ENCODE peak calls at places on chromosomes 5 and 9, in eight cellular contexts. A is GM23248, J is K562, V is PC-3, Y is OCI-LY7, K is neural progenitor cell, Z is astrocyte, T is HCT116. O is an unnamed sample. For H3K79me2, the result is how much of the 10 kb centered on the place peaks cover.

GRCh38 chr5:116291271-116291670 is 206.4 kb downstream of the COMMD10 start:
- DNase-seq in A (no peak), J (no peak), V (no peak), Y (no peak), K (no peak), Z (peak), T (no peak), O (no peak)

GRCh38 chr9:72497476-72498065 is 23.8 kb upstream of the TMC1 start:
- DNase-seq in A (no peak), J (no peak), V (no peak), Y (no peak), K (no peak), Z (no peak), T (no peak), O (no peak)

GRCh38 chr5:14816374-14816998 is 55.1 kb downstream of the ANKH start:
- DNase-seq in A (peak), J (no peak), V (peak), Y (no peak), K (no peak), Z (no peak), T (no peak), O (no peak)

GRCh38 chr9:13351768-13352386 is 72.4 kb upstream of the MPDZ start:
- DNase-seq in A (peak), J (peak), V (peak), Y (peak), K (peak), Z (peak), T (peak), O (no peak)

GRCh38 chr5:88355490-88356050 is 86.9 kb upstream of the TMEM161B start:
- DNase-seq in A (no peak), J (no peak), V (no peak), Y (no peak), K (no peak), Z (no peak), T (no peak), O (no peak)

GRCh38 chr5:41009228-41009627 is 61.9 kb downstream of the MROH2B start:
- DNase-seq in A (peak), J (no peak), V (peak), Y (no peak), K (no peak), Z (no peak), T (peak), O (no peak)

GRCh38 chr9:136901516-136902258 is 15.4 kb downstream of the TRAF2 start:
- DNase-seq in A (peak), J (no peak), V (peak), Y (no peak), K (no peak), Z (peak), T (peak), O (peak)

GRCh38 chr5:80191991-80192398 is 63.9 kb downstream of the SERINC5 start:
- DNase-seq in A (peak), J (peak), V (no peak), Y (peak), K (peak), Z (no peak), T (no peak), O (no peak)

GRCh38 chr9:131078427-131079366 is 17.6 kb upstream of the AIF1L start:
- DNase-seq in A (no peak), J (no peak), V (no peak), Y (no peak), K (no peak), Z (no peak), T (no peak), O (no peak)

GRCh38 chr9:124940521-124940893 is 376 bp downstream of the GOLGA1 start:
- DNase-seq in A (no peak), J (no peak), V (peak), Y (peak), K (no peak), Z (no peak), T (no peak), O (no peak)

GRCh38 chr5:155091063-155091648 is 77.6 kb downstream of the KIF4B start:
- DNase-seq in A (no peak), J (no peak), V (no peak), Y (no peak), K (no peak), Z (peak), T (no peak), O (no peak)

GRCh38 chr5:96943829-96944228 is 7.9 kb downstream of the LNPEP start:
- DNase-seq in A (peak), J (no peak), V (no peak), Y (no peak), K (no peak), Z (no peak), T (no peak), O (no peak)

GRCh38 chr5:133222979-133223378 is 171.2 kb downstream of the HSPA4 start:
- DNase-seq in A (no peak), J (no peak), V (no peak), Y (no peak), K (peak), Z (no peak), T (no peak), O (no peak)

GRCh38 chr5:8844847-8845246 is 701.0 kb downstream of the SEMA5A start:
- DNase-seq in A (peak), J (no peak), V (no peak), Y (no peak), K (no peak), Z (no peak), T (no peak), O (no peak)

GRCh38 chr9:97425336-97425991 is 13.6 kb downstream of the TDRD7 start:
- DNase-seq in A (no peak), J (no peak), V (no peak), Y (no peak), K (no peak), Z (no peak), T (no peak), O (no peak)

GRCh38 chr9:121261107-121261460 is 6.9 kb upstream of the GSN start:
- DNase-seq in A (peak), J (no peak), V (no peak), Y (no peak), K (peak), Z (no peak), T (no peak), O (no peak)

GRCh38 chr5:99320461-99320860 is 391.7 kb upstream of the CHD1 start:
- DNase-seq in A (no peak), J (no peak), V (peak), Y (no peak), K (peak), Z (no peak), T (no peak), O (no peak)

GRCh38 chr9:116697341-116697740 is 10.2 kb downstream of the TRIM32 start:
- DNase-seq in A (peak), J (no peak), V (no peak), Y (no peak), K (no peak), Z (peak), T (no peak), O (no peak)

GRCh38 chr5:59768204-59769040 is 125.1 kb downstream of the PDE4D start:
- DNase-seq in A (peak), J (no peak), V (peak), Y (no peak), K (peak), Z (peak), T (no peak), O (peak)

GRCh38 chr5:58201922-58202648 is 257.8 kb downstream of the PLK2 start:
- DNase-seq in A (no peak), J (no peak), V (peak), Y (no peak), K (no peak), Z (peak), T (no peak), O (no peak)

GRCh38 chr5:59133801-59134261 is 551.0 kb downstream of the RAB3C start:
- DNase-seq in A (peak), J (no peak), V (peak), Y (no peak), K (no peak), Z (peak), T (no peak), O (no peak)

DNA sequence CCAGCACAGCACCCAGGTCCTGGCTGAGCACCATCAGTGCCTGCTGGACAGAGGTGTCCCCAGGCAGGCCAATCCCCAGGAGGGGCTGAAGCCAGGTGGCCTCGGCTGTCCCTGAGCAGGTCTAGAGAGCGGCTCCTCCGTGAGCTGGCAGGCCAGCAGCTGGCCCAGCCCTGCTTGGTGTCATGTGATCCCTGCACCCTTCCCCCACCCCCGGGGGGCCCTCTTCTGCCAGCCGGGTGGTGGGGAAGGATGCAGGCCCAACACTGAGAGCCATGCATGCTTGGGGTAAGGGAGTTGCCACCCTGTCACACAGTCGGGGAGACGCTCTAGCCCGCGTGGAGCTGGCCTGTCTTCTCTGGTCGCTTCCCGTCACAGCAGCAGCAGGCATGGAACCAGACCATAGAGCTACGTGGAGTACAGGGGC is 7.1 kb downstream of the RALGDS start:
- DNase-seq in A (no peak), J (no peak), V (no peak), Y (no peak), K (no peak), Z (no peak), T (no peak), O (no peak)
- H3K4me3 ChIP-seq in A (no peak), J (no peak), V (no peak), Y (no peak), K (no peak), Z (no peak), T (no peak), O (no peak)

GRCh38 chr9:114386886-114387677 is 700 bp downstream of the AKNA start:
- DNase-seq in A (peak), J (no peak), V (no peak), Y (no peak), K (no peak), Z (no peak), T (no peak), O (no peak)

GRCh38 chr9:114388764-114389375 is 1.1 kb upstream of the AKNA start:
- DNase-seq in A (no peak), J (no peak), V (no peak), Y (peak), K (no peak), Z (no peak), T (no peak), O (no peak)

GRCh38 chr9:114390952-114391351 is 3.2 kb upstream of the AKNA start:
- DNase-seq in A (peak), J (no peak), V (no peak), Y (no peak), K (no peak), Z (no peak), T (no peak), O (no peak)

GRCh38 chr9:114387678-114388431 is at the start of gene AKNA:
- DNase-seq in A (peak), J (no peak), V (no peak), Y (peak), K (peak), Z (peak), T (no peak), O (no peak)

GRCh38 chr9:114389612-114390368 is 2.0 kb upstream of the AKNA start:
- DNase-seq in A (no peak), J (no peak), V (no peak), Y (peak), K (no peak), Z (no peak), T (no peak), O (no peak)
- H3K79me2 ChIP-seq in A (under half), J (under half), V (under half), Y (half or more), K (under half), Z (under half), T (under half), O (under half)

DNA sequence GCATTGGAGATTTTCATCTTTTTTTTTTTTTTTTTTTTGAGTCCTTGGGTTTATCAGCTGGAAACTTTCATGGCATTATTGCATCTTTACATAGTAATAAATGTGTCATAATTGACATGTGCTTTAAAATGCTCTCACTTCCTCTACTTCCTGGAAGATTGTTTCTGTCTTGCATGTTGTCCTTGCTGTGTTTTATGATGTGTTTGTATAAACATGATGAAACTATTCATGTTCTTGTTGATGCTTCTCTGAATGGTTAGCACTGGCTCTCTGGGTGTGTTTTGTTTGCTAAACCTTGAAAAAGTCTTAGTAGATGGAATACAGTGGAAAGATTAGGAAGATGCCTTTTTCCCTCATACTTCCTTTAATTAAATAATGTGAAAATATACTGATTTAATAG is 87.9 kb downstream of the IQGAP2 start:
- DNase-seq in A (no peak), J (no peak), V (no peak), Y (no peak), K (no peak), Z (no peak), T (no peak), O (no peak)
- H3K4me2 ChIP-seq in A (no peak), J (no peak), V (no peak), Y (no peak), K (no peak), Z (no peak), T (no peak), O (no peak)

DNA sequence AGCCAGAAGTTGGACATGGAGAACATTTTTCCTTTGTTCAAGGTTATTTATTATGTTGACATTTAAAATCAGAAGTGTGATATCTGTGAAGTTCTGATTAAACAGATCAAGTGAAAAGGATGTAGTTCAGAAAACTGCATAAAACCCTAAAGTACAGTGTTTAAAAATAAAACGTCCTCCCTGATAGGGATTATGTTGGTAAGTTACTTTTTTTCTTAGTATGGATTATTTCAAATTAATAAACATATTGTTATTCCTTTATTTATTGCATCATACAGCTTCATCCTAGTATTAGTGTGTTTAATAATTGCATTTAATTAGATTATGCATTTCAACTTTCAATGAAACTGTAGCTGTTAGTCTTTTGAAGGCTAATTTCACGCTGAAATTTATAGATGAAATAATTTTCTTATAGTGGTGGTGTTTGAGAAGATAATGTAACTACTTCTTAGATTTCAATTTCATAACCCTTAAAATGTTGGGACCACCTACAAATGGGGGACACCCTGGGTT is 157.9 kb upstream of the DMRT1 start:
- DNase-seq in A (no peak), J (no peak), V (no peak), Y (no peak), K (no peak), Z (no peak), T (no peak), O (no peak)
- H3K4me3 ChIP-seq in A (peak), J (no peak), V (peak), Y (no peak), K (peak), Z (peak), T (no peak), O (peak)

DNA sequence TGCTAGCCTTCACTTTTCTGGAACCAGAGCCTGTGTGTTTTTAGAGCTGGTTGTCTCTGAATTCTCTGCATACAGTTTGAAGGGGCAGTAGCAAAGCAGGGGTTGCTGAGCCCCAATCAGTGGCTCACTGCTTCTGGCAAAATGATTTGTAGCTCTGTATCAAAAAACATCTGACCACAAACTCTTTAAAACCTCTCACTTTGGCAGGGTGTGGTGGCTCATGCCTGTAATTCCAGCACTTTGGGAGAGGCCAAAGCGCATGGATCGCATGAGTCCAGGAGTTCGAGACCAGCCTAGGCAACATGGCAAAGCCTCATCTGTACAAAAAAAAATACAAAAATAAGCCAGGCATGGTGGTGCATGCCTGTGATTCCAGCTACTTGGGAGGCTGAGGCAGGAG is 28.3 kb upstream of the APC start:
- DNase-seq in A (peak), J (no peak), V (no peak), Y (no peak), K (no peak), Z (peak), T (no peak), O (no peak)
- H3K79me2 ChIP-seq in A (half or more), J (half or more), V (half or more), Y (under half), K (half or more), Z (half or more), T (under half), O (under half)